ENCODE peak calls at places on chromosomes 4 and X, in ten cellular contexts. O is ovary, Q is OCI-LY7, D is lower lobe of right lung, S is psoas muscle, R is sigmoid colon, T is K562, C is thyroid gland, H is breast epithelium, N is H9. U is an unnamed sample. For H3K4me1, the result is how much of the 10 kb centered on the place peaks cover.

GRCh38 chr4:27017623-27018022 is 157.0 kb downstream of the STIM2 start:
- DNase-seq in O (no peak), Q (no peak), D (no peak), S (no peak), R (no peak), T (no peak), C (no peak), H (no peak), N (no peak), U (no peak)

GRCh38 chrX:147978931-147979330 is 2.2 kb upstream of the FMR1NB start:
- DNase-seq in O (no peak), Q (no peak), D (no peak), S (no peak), R (no peak), T (no peak), C (no peak), H (no peak), N (no peak), U (no peak)

GRCh38 chr4:153232768-153233167 is 28.5 kb downstream of the TRIM2 start:
- DNase-seq in O (no peak), Q (peak), D (no peak), S (no peak), R (no peak), T (peak), C (peak), H (no peak), N (peak), U (peak)

GRCh38 chr4:104896623-104897296 is 249.9 kb upstream of the TET2 start:
- DNase-seq in O (no peak), Q (no peak), D (no peak), S (no peak), R (no peak), T (no peak), C (no peak), H (no peak), N (no peak), U (no peak)

GRCh38 chr4:109365944-109366343 is 63.5 kb upstream of the COL25A1 start:
- DNase-seq in O (no peak), Q (no peak), D (no peak), S (no peak), R (no peak), T (no peak), C (no peak), H (no peak), N (no peak), U (no peak)

GRCh38 chrX:68999931-69000330 is 165.3 kb downstream of the PJA1 start:
- DNase-seq in O (no peak), Q (no peak), D (no peak), S (no peak), R (no peak), T (no peak), C (no peak), H (no peak), N (no peak), U (no peak)

GRCh38 chr4:62327612-62328297 is 1127.6 kb downstream of the ADGRL3 start:
- DNase-seq in O (no peak), Q (no peak), D (no peak), S (no peak), R (no peak), T (no peak), C (no peak), H (no peak), N (no peak), U (no peak)

GRCh38 chrX:136121788-136122187 is 25.5 kb upstream of the FHL1 start:
- DNase-seq in O (no peak), Q (no peak), D (no peak), S (no peak), R (no peak), T (no peak), C (no peak), H (no peak), N (no peak), U (no peak)

GRCh38 chrX:70592091-70592490 is 147.5 kb downstream of the DLG3 start:
- DNase-seq in O (no peak), Q (no peak), D (no peak), S (no peak), R (no peak), T (no peak), C (no peak), H (no peak), N (no peak), U (no peak)

GRCh38 chr4:92265066-92265465 is 38.7 kb upstream of the GRID2 start:
- DNase-seq in O (no peak), Q (no peak), D (no peak), S (no peak), R (no peak), T (no peak), C (no peak), H (no peak), N (no peak), U (no peak)

GRCh38 chr4:168272488-168272887 is 46.1 kb downstream of the DDX60 start:
- DNase-seq in O (no peak), Q (no peak), D (no peak), S (no peak), R (no peak), T (no peak), C (no peak), H (no peak), N (no peak), U (no peak)

GRCh38 chrX:137424679-137425078 is 141.2 kb upstream of the ZIC3 start:
- DNase-seq in O (no peak), Q (no peak), D (no peak), S (no peak), R (no peak), T (no peak), C (no peak), H (no peak), N (peak), U (no peak)

GRCh38 chr4:57490520-57490919 is 380.3 kb upstream of the IGFBP7 start:
- DNase-seq in O (no peak), Q (no peak), D (no peak), S (no peak), R (peak), T (no peak), C (peak), H (peak), N (no peak), U (no peak)

GRCh38 chr4:10157478-10158354 is 41.1 kb upstream of the WDR1 start:
- DNase-seq in O (peak), Q (peak), D (peak), S (no peak), R (peak), T (peak), C (peak), H (peak), N (peak), U (peak)

GRCh38 chr4:1096841-1097240 is 16.5 kb downstream of the RNF212 start:
- DNase-seq in O (no peak), Q (no peak), D (no peak), S (no peak), R (no peak), T (no peak), C (no peak), H (no peak), N (peak), U (no peak)

GRCh38 chrX:121851033-121851432 is 803.6 kb downstream of the GLUD2 start:
- DNase-seq in O (no peak), Q (no peak), D (no peak), S (no peak), R (no peak), T (peak), C (no peak), H (no peak), N (no peak), U (no peak)

GRCh38 chr4:26719954-26720552 is 136.2 kb downstream of the TBC1D19 start:
- DNase-seq in O (no peak), Q (peak), D (no peak), S (no peak), R (no peak), T (peak), C (no peak), H (no peak), N (no peak), U (no peak)

GRCh38 chr4:22873899-22874298 is 181.2 kb downstream of the GBA3 start:
- DNase-seq in O (no peak), Q (no peak), D (no peak), S (no peak), R (no peak), T (no peak), C (no peak), H (no peak), N (no peak), U (no peak)

GRCh38 chr4:109411964-109412363 is 21.7 kb upstream of the SEC24B start:
- DNase-seq in O (no peak), Q (no peak), D (no peak), S (peak), R (no peak), T (no peak), C (peak), H (no peak), N (no peak), U (peak)

GRCh38 chr4:26473893-26474292 is 16.4 kb downstream of the CCKAR start:
- DNase-seq in O (no peak), Q (peak), D (no peak), S (no peak), R (no peak), T (peak), C (no peak), H (no peak), N (no peak), U (no peak)

GRCh38 chr4:19438228-19438627 is 813.5 kb upstream of the SLIT2 start:
- DNase-seq in O (no peak), Q (no peak), D (no peak), S (no peak), R (no peak), T (no peak), C (no peak), H (no peak), N (no peak), U (no peak)

GRCh38 chr4:742742-743311 is 37.2 kb downstream of the PCGF3 start:
- DNase-seq in O (peak), Q (peak), D (peak), S (peak), R (peak), T (peak), C (peak), H (no peak), N (peak), U (peak)

GRCh38 chr4:151674804-151675290 is 86.0 kb downstream of the GATB start:
- DNase-seq in O (peak), Q (no peak), D (peak), S (no peak), R (peak), T (no peak), C (peak), H (peak), N (peak), U (peak)

GRCh38 chr4:53189011-53189410 is 176.8 kb downstream of the SCFD2 start:
- DNase-seq in O (no peak), Q (no peak), D (no peak), S (no peak), R (no peak), T (no peak), C (no peak), H (no peak), N (no peak), U (no peak)

GRCh38 chrX:132716006-132716405 is 227.2 kb upstream of the MBNL3 start:
- DNase-seq in O (no peak), Q (no peak), D (no peak), S (no peak), R (no peak), T (no peak), C (no peak), H (no peak), N (no peak), U (no peak)

GRCh38 chrX:8971116-8971515 is 62.8 kb downstream of the FAM9B start:
- DNase-seq in O (no peak), Q (peak), D (no peak), S (no peak), R (no peak), T (peak), C (no peak), H (no peak), N (no peak), U (no peak)

GRCh38 chr4:177483271-177483670 is 41.0 kb upstream of the AGA start:
- DNase-seq in O (no peak), Q (no peak), D (no peak), S (no peak), R (no peak), T (no peak), C (no peak), H (no peak), N (no peak), U (no peak)

GRCh38 chr4:18512718-18513117 is 491.2 kb upstream of the LCORL start:
- DNase-seq in O (no peak), Q (no peak), D (no peak), S (no peak), R (no peak), T (no peak), C (no peak), H (no peak), N (no peak), U (no peak)

GRCh38 chrX:68832516-68833447 is 4.0 kb downstream of the EFNB1 start:
- DNase-seq in O (no peak), Q (no peak), D (no peak), S (no peak), R (peak), T (no peak), C (no peak), H (no peak), N (peak), U (no peak)

GRCh38 chrX:41397768-41398167 is 49.4 kb upstream of the NYX start:
- DNase-seq in O (no peak), Q (no peak), D (no peak), S (no peak), R (peak), T (no peak), C (no peak), H (no peak), N (no peak), U (no peak)

GRCh38 chr4:171954650-171955049 is 141.4 kb downstream of the GALNTL6 start:
- DNase-seq in O (no peak), Q (no peak), D (no peak), S (no peak), R (no peak), T (no peak), C (no peak), H (no peak), N (no peak), U (no peak)

GRCh38 chr4:181661090-181661489 is 582.1 kb upstream of the TENM3 start:
- DNase-seq in O (no peak), Q (no peak), D (no peak), S (no peak), R (no peak), T (no peak), C (no peak), H (no peak), N (no peak), U (no peak)

GRCh38 chr4:80197601-80198444 is 520 bp downstream of the PRDM8 start:
- DNase-seq in O (peak), Q (no peak), D (peak), S (no peak), R (no peak), T (no peak), C (no peak), H (no peak), N (peak), U (no peak)

GRCh38 chr4:76931576-76932276 is 17.8 kb upstream of the SEPTIN11 start:
- DNase-seq in O (no peak), Q (no peak), D (no peak), S (no peak), R (no peak), T (no peak), C (no peak), H (no peak), N (no peak), U (no peak)

GRCh38 chrX:129875669-129876068 is 30.3 kb upstream of the UTP14A start:
- DNase-seq in O (no peak), Q (no peak), D (no peak), S (no peak), R (no peak), T (no peak), C (no peak), H (no peak), N (no peak), U (no peak)

GRCh38 chrX:13898084-13898483 is 81.2 kb upstream of the GPM6B start:
- DNase-seq in O (no peak), Q (peak), D (no peak), S (no peak), R (no peak), T (peak), C (peak), H (no peak), N (no peak), U (peak)

GRCh38 chr4:142091085-142091513 is 454.7 kb downstream of the IL15 start:
- DNase-seq in O (no peak), Q (no peak), D (no peak), S (no peak), R (no peak), T (no peak), C (no peak), H (peak), N (no peak), U (no peak)

GRCh38 chr4:10031663-10032590 is 10.6 kb upstream of the SLC2A9 start:
- DNase-seq in O (no peak), Q (no peak), D (no peak), S (no peak), R (peak), T (no peak), C (no peak), H (no peak), N (peak), U (no peak)

DNA sequence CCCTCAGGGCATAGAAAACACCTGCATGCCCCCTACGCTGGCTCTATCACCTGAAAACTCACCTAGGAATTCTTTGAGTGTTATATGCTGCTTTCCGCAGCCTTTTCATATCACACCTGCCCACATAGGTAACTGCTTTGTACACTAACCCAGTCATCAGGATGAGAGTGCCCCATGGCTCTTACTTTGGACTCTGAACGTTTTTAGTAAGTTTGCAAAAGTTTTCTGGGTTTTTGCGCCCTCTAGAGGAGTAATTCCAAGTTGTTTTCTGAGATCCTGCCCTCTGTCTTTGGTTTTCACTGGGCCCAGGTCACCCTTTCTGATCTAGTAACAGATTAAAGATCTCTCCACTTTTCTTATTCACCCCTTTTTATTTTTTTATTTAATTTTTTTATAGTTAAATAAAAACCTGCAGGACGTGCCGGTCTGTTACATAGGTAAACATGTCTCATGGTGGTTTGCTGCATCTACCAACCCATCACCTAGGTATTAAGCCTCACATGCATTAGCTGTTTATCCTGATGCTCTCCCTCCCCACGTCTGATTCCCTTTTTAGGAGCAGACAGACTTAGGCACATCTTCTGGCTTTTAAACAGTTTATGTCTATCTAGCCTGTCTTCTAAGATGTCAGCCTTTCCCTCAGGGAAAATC is 139.2 kb downstream of the NWD2 start:
- DNase-seq in O (no peak), Q (peak), D (no peak), S (no peak), R (no peak), T (peak), C (no peak), H (no peak), N (peak), U (no peak)
- TF ChIP-seq CTCF in O (no peak), Q (peak), D (peak), S (no peak), R (no peak), T (peak), C (peak), H (no peak), N (peak), U (peak)

GRCh38 chr4:87911252-87911774 is 64.2 kb upstream of the SPP1 start:
- DNase-seq in O (no peak), Q (no peak), D (no peak), S (no peak), R (no peak), T (no peak), C (no peak), H (no peak), N (no peak), U (no peak)
- H3K4me1 ChIP-seq in O (under half), Q (under half), D (under half), S (under half), R (under half), T (under half), C (under half), H (under half), N (under half), U (under half)

DNA sequence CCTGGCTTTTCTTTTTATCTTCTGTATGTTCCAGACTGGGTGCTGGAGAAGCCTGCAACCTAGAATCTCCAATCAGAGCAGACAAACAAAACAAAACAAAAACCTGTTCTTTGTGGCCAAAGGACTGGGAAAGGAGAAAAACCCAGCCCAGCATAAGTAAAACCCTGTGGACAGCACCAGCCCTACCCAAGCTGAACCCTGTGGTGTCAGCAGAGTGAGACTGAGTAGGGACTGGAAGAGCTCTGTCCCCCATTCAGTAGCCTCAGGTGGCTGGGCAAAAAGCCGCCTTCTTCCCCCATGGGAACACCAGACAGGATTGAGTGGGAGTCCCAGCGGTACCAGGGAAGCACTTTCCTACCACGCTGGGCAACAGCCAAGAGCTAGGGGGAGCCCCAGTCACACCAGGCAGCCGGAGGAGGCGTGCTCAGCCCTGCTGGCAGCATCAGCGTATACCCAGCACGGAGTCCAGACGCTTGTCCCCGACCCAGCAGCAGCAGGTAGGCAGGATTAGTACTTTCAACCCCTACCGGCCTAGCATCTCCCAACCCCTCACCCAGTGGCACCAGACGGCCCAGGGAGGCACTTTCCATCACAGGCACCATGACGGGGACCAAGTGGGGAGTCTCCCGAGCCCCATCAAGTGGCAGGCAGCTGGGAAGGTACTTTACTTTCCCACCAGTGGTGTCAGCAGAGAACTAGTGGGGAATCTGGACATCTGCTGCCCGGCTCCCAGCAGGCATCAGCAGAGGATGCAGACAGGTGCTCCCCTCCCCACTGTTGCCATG is 8.6 kb upstream of the JADE3 start:
- DNase-seq in O (peak), Q (peak), D (peak), S (peak), R (peak), T (peak), C (peak), H (peak), N (peak), U (peak)
- TF ChIP-seq CTCF in O (peak), Q (peak), D (peak), S (peak), R (peak), T (peak), C (peak), H (no peak), N (peak), U (peak)

GRCh38 chrX:24702362-24703184 is 8.9 kb downstream of the POLA1 start:
- DNase-seq in O (no peak), Q (no peak), D (no peak), S (no peak), R (no peak), T (no peak), C (no peak), H (no peak), N (no peak), U (no peak)
- H3K4me1 ChIP-seq in O (under half), Q (under half), D (under half), S (under half), R (under half), T (under half), C (under half), H (under half), N (under half), U (under half)

GRCh38 chr4:74996996-74997395 is 64.1 kb downstream of the PARM1 start:
- DNase-seq in O (no peak), Q (no peak), D (no peak), S (no peak), R (no peak), T (no peak), C (no peak), H (no peak), N (no peak), U (no peak)
- TF ChIP-seq CTCF in O (no peak), Q (no peak), D (no peak), S (no peak), R (no peak), T (no peak), C (no peak), H (no peak), N (no peak), U (no peak)

DNA sequence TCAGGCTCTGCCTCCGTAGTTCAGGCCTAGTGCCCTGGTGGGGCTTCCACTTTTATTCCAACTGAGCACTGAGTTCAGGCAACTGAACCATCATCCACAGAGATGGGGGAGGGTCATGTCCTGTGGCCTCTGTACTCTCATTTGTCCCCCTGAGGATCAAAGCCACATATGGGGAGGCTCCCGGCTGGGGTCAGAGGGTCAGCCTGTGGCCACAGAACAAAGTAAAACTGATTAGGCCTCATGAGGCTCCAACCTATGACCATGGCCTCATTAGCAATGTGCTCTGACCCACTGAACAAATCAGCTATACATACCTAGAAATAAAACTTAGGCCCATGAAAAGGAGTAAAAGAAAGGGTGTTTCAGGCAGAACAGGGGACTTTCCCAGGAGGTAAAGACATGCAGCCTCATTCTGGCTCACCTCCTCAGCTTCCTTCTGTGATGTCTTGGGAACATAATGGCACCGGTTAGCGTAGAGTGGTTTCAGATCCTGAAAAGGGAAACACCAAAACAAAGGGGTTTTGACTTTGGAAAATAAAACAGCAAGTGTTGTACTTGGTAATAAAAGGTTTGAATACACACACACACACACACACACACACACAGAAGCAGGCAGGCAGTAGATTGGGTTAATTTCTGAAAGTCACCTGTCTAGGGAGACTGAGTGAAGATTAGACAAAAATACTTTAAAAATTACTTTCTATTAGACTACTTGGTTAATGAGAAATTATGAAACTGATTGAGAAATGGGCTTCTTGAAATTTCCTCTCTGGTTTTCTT is 24.3 kb downstream of the TMEM255A start:
- DNase-seq in O (no peak), Q (no peak), D (no peak), S (no peak), R (no peak), T (peak), C (no peak), H (no peak), N (no peak), U (no peak)
- H3K4me1 ChIP-seq in O (under half), Q (under half), D (under half), S (under half), R (under half), T (under half), C (under half), H (under half), N (under half), U (under half)

U was measured in heart left ventricle.